ENCODE peak calls at places on chromosome 10, in seven cellular contexts. N is GM12878, I is SK-N-SH, V is HCT116, F is HepG2, K is K562, M is H1. Y is an unnamed sample.

GRCh38 chr10:43322769-43323168 is 48.7 kb upstream of the FXYD4 start:
- DNase-seq in N (no peak), M (peak), K (peak), V (no peak), F (no peak), I (peak), Y (peak)

GRCh38 chr10:124992462-124993344 is 50.8 kb downstream of the ZRANB1 start:
- DNase-seq in I (peak), N (no peak), V (peak), K (no peak), F (peak), M (no peak), Y (no peak)

GRCh38 chr10:73886625-73887024 is 12.3 kb upstream of the CAMK2G start:
- DNase-seq in N (no peak), I (no peak), F (no peak), K (no peak), M (no peak), V (no peak), Y (no peak)

GRCh38 chr10:123997486-123998196 is 95.8 kb downstream of the CHST15 start:
- DNase-seq in I (peak), K (no peak), M (no peak), N (peak), V (no peak), F (peak), Y (no peak)

GRCh38 chr10:79081353-79082034 is 12.7 kb downstream of the ZMIZ1 start:
- DNase-seq in N (no peak), V (no peak), M (no peak), F (no peak), I (no peak), K (no peak), Y (no peak)

GRCh38 chr10:102397222-102398171 is 2.0 kb downstream of the NFKB2 start:
- DNase-seq in I (no peak), F (no peak), K (no peak), M (no peak), V (no peak), N (no peak), Y (no peak)

GRCh38 chr10:79320785-79321493 is 26.3 kb upstream of the PPIF start:
- DNase-seq in I (no peak), K (no peak), F (no peak), M (no peak), N (no peak), V (no peak), Y (no peak)

GRCh38 chr10:29430101-29430500 is 141.2 kb downstream of the LYZL1 start:
- DNase-seq in K (no peak), I (no peak), N (no peak), F (no peak), M (no peak), V (no peak), Y (no peak)

GRCh38 chr10:14379556-14380330 is 49.0 kb upstream of the FRMD4A start:
- DNase-seq in V (no peak), M (no peak), N (no peak), F (no peak), K (no peak), I (no peak), Y (no peak)

GRCh38 chr10:92914478-92915066 is 66.3 kb downstream of the EXOC6 start:
- DNase-seq in N (no peak), F (peak), M (no peak), V (peak), I (peak), K (peak), Y (peak)

GRCh38 chr10:124065382-124066155 is 27.8 kb downstream of the CHST15 start:
- DNase-seq in V (no peak), K (no peak), F (no peak), I (no peak), M (no peak), N (no peak), Y (no peak)

GRCh38 chr10:1120146-1120695 is 64.0 kb downstream of the WDR37 start:
- DNase-seq in K (no peak), I (no peak), V (no peak), M (no peak), N (no peak), F (no peak), Y (no peak)

GRCh38 chr10:49362596-49363260 is 33.2 kb downstream of the DRGX start:
- DNase-seq in V (no peak), N (peak), F (peak), I (no peak), M (no peak), K (no peak), Y (no peak)

GRCh38 chr10:13472359-13472758 is 56.5 kb downstream of the BEND7 start:
- DNase-seq in F (no peak), K (no peak), V (no peak), I (no peak), M (no peak), N (no peak), Y (no peak)

GRCh38 chr10:20059084-20059835 is 243.0 kb downstream of the PLXDC2 start:
- DNase-seq in M (no peak), I (no peak), V (no peak), N (no peak), F (no peak), K (no peak), Y (no peak)

GRCh38 chr10:99926925-99927718 is 82.6 kb downstream of the DNMBP start:
- DNase-seq in M (no peak), V (no peak), F (peak), K (no peak), I (no peak), N (no peak), Y (no peak)

GRCh38 chr10:50595785-50596184 is 28.0 kb downstream of the SGMS1 start:
- DNase-seq in N (no peak), K (no peak), V (no peak), M (no peak), F (no peak), I (no peak), Y (no peak)

GRCh38 chr10:44863344-44864041 is 47.6 kb upstream of the TMEM72 start:
- DNase-seq in N (no peak), I (no peak), F (no peak), K (no peak), M (no peak), V (no peak), Y (no peak)

GRCh38 chr10:124002391-124003069 is 90.9 kb downstream of the CHST15 start:
- DNase-seq in K (no peak), M (no peak), F (no peak), N (no peak), V (no peak), I (peak), Y (no peak)

GRCh38 chr10:52615756-52616419 is 156.7 kb downstream of the MBL2 start:
- DNase-seq in N (no peak), V (no peak), I (no peak), F (no peak), K (no peak), M (no peak), Y (no peak)

GRCh38 chr10:64175271-64175962 is 654.2 kb downstream of the REEP3 start:
- DNase-seq in N (no peak), F (no peak), I (no peak), K (no peak), M (no peak), V (no peak), Y (no peak)

GRCh38 chr10:49619613-49620012 is 5.8 kb downstream of the CHAT start:
- DNase-seq in N (no peak), K (peak), F (no peak), V (no peak), I (no peak), M (no peak), Y (no peak)

GRCh38 chr10:14126697-14127440 is 203.9 kb downstream of the FRMD4A start:
- DNase-seq in K (no peak), N (no peak), F (no peak), V (no peak), I (no peak), M (no peak), Y (peak)

GRCh38 chr10:178208-178607 is 43.0 kb downstream of the ZMYND11 start:
- DNase-seq in V (peak), K (no peak), N (no peak), I (peak), F (peak), M (no peak), Y (peak)

GRCh38 chr10:22740180-22740579 is 25.8 kb upstream of the PIP4K2A start:
- DNase-seq in N (no peak), F (peak), K (no peak), I (no peak), M (no peak), V (no peak), Y (peak)

GRCh38 chr10:103635580-103635979 is 142.1 kb downstream of the NEURL1 start:
- DNase-seq in I (no peak), V (no peak), M (no peak), N (no peak), F (no peak), K (no peak), Y (no peak)

GRCh38 chr10:119642556-119643111 is 8.5 kb upstream of the BAG3 start:
- DNase-seq in V (no peak), M (no peak), K (no peak), I (no peak), N (no peak), F (no peak), Y (peak)

GRCh38 chr10:122404576-122404975 is 30.1 kb downstream of the PLEKHA1 start:
- DNase-seq in K (no peak), M (no peak), N (no peak), I (no peak), V (no peak), F (no peak), Y (no peak)

GRCh38 chr10:88693392-88694020 is 12.5 kb upstream of the LIPK start:
- DNase-seq in M (no peak), I (no peak), N (no peak), K (no peak), V (no peak), F (no peak), Y (peak)

GRCh38 chr10:20933705-20934104 is 36.6 kb upstream of the NEBL start:
- DNase-seq in I (no peak), V (no peak), K (no peak), N (no peak), F (no peak), M (no peak), Y (no peak)

GRCh38 chr10:10598297-10598696 is 419.4 kb upstream of the CELF2 start:
- DNase-seq in N (no peak), I (no peak), M (no peak), K (no peak), F (no peak), V (no peak), Y (no peak)

GRCh38 chr10:21715531-21716195 is 181.6 kb downstream of the MLLT10 start:
- DNase-seq in M (no peak), V (peak), N (no peak), I (no peak), K (no peak), F (no peak), Y (no peak)

GRCh38 chr10:49361178-49361554 is 34.7 kb downstream of the DRGX start:
- DNase-seq in I (no peak), V (no peak), N (no peak), K (no peak), M (no peak), F (no peak), Y (no peak)

GRCh38 chr10:43867667-43868361 is 219.1 kb upstream of the ZNF32 start:
- DNase-seq in K (no peak), V (no peak), I (no peak), M (no peak), N (no peak), F (peak), Y (no peak)

GRCh38 chr10:191703-192518 is 56.7 kb downstream of the ZMYND11 start:
- DNase-seq in N (no peak), M (no peak), K (no peak), F (peak), V (no peak), I (no peak), Y (no peak)

GRCh38 chr10:70337201-70337651 is 45.2 kb downstream of the LRRC20 start:
- DNase-seq in I (no peak), M (no peak), V (no peak), N (no peak), K (no peak), F (no peak), Y (no peak)

GRCh38 chr10:14181197-14181936 is 149.4 kb downstream of the FRMD4A start:
- DNase-seq in V (no peak), M (no peak), I (no peak), N (no peak), F (no peak), K (peak), Y (no peak)

GRCh38 chr10:110903280-110904278 is 15.4 kb downstream of the BBIP1 start:
- DNase-seq in V (no peak), I (no peak), M (no peak), K (no peak), F (no peak), N (no peak), Y (no peak)
- TF ChIP-seq JUND in V (no peak), I (no peak), M (no peak), K (no peak), F (no peak), N (no peak), Y (no peak)

GRCh38 chr10:98444314-98445006 is 2.3 kb downstream of the HPS1 start:
- DNase-seq in N (no peak), I (no peak), M (no peak), F (no peak), V (no peak), K (no peak), Y (no peak)
- TF ChIP-seq JUND in N (no peak), I (no peak), M (no peak), F (no peak), V (no peak), K (no peak), Y (no peak)

DNA sequence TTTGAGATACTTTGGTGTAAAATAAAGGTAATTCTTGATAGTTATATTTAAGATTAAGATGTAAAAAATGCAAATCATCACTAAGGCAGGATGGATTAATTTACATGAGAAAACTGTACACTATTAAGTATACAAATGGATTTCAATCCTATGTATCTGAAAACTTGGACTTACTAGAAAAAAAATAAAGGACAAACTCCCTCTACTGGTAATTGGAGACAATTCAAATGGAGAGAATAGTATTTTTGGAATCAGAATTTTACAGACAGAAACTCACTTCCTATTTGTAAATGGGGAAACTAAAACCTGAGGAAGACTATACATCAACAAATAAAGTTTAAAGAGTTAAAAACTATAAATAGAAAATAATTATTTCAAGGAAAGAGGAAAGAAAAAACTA is 62.6 kb downstream of the CUL2 start:
- DNase-seq in I (peak), M (no peak), N (no peak), F (peak), K (no peak), V (no peak), Y (no peak)
- TF ChIP-seq JUND in I (no peak), M (no peak), N (no peak), F (no peak), K (no peak), V (no peak), Y (no peak)

DNA sequence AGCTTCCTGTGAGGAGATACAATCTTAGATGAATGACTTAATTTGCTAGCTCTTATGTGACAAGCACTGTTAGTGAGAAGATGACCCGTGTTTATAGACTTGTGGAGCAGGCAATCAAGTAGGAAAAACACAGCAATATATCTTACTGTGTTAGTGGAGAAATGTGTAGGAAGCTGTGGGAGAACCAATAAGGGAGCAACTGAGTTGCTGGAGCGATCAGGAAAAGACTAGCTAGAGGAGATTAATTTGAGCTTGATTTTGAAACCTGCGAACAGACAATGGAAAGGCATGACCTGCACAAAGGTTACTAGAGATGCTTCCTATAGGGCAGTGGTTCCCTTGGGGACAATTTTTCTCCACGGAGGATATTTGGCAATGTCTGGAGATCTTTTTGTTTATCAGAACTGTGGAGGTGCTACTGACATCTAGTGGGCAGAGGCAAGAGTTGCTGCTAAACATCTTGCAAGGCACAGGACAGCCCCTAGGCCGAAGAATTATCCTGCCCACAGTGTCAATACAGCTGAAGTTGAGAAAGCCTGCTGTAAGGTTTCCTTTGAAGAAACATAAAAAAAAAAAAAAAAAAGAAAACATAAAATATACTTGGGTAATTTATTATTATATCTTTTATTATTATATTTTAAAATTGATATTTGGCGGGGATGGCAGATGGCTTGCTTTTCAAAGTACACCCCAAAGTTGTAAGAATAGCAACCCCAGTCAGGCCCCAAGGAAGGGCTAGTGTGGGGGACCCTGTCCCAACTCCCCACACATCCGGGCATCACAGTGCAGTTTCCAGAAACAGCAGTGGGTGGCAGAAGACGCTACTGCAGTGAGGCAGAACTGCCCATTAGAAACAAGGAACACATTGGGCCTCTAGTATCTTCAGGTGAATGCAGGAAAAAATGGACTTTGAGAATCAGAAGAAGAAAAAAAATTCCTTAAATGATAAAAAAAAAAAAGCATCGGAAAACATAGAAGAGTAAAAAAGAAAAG is 481.5 kb downstream of the SH2D4B start:
- DNase-seq in K (peak), N (no peak), F (peak), M (peak), V (peak), I (peak), Y (peak)
- TF ChIP-seq JUND in K (no peak), N (no peak), F (no peak), M (no peak), V (no peak), I (no peak), Y (no peak)

DNA sequence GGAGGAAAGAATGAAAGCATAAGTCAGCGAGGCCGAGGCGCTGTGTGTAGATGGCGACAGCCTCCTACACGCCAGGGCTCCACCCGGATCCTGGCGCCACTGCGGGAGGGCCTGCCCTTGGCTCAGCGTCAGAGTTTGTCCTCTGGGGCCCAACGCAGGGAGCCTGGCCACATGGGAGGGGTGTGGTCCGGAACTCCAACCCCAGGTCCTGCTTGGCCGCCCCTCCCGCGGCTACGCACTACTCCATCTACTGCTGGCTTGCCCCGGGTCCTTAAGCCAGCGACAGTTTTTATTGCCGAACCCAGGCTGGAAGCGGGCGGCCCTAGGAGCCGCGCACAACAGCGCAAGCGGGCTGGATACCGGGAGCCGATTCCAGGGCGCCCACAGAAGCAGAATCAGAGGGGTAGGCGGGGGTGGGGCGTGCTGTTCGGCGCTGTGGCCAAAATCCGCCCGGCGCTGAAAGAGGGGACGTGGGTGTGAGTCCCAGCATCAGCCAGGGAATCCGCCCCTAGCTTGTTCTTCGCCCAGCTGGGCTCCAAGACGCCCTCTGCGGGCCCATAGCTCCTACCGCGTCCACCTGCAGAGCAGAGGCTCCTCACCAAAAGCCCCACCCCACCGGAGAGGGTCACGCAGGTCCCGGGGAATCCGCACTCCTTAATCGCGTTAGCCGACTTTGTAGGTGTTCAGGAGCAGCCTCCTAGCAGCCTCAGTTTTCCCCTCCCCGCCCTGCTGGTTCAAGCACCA is 4.5 kb downstream of the KAZALD1 start:
- DNase-seq in V (peak), N (no peak), K (peak), F (peak), I (peak), M (no peak), Y (peak)
- TF ChIP-seq JUND in V (no peak), N (no peak), K (peak), F (no peak), I (no peak), M (no peak), Y (peak)

GRCh38 chr10:84063440-84063839 is 75.9 kb upstream of the GHITM start:
- DNase-seq in K (no peak), N (no peak), V (no peak), M (no peak), F (no peak), I (no peak), Y (no peak)
- TF ChIP-seq JUND in K (no peak), N (no peak), V (no peak), M (no peak), F (no peak), I (no peak), Y (no peak)

GRCh38 chr10:80945267-80945880 is 407.7 kb downstream of the SH2D4B start:
- DNase-seq in I (peak), F (peak), K (no peak), N (no peak), M (peak), V (no peak), Y (peak)
- TF ChIP-seq JUND in I (no peak), F (no peak), K (no peak), N (no peak), M (no peak), V (no peak), Y (no peak)

Y was measured in T47D.